ENCODE peak calls at places on chromosomes 13 and 19, in six cellular contexts. One of them, this sample, is unnamed.

GRCh38 chr13:100139822-100140221 is 50.9 kb downstream of the PCCA start:
- DNase-seq in stimulated activated CD4-positive, alpha-beta T cell treated with anti-CD3 and anti-CD28 coated beads, Interleukin-12 subunit alpha, Interleukin-12 subunit beta, amount 100 ng/mL, for 4 hours: no peak
- DNase-seq in body of pancreas: no peak
- DNase-seq in GM04504: no peak
- DNase-seq in T-helper 2 cell: no peak
- DNase-seq in progenitor cell of endocrine pancreas: no peak
- DNase-seq in this sample: no peak

GRCh38 chr13:39655041-39655568 is 357 bp upstream of the COG6 start:
- DNase-seq in T-helper 2 cell: no peak
- DNase-seq in GM04504: no peak
- DNase-seq in progenitor cell of endocrine pancreas: no peak
- DNase-seq in stimulated activated CD4-positive, alpha-beta T cell treated with anti-CD3 and anti-CD28 coated beads, Interleukin-12 subunit alpha, Interleukin-12 subunit beta, amount 100 ng/mL, for 4 hours: no peak
- DNase-seq in body of pancreas: no peak
- DNase-seq in this sample: no peak

GRCh38 chr13:41587490-41587889 is 130.1 kb downstream of the RGCC start:
- DNase-seq in GM04504: no peak
- DNase-seq in progenitor cell of endocrine pancreas: no peak
- DNase-seq in body of pancreas: no peak
- DNase-seq in stimulated activated CD4-positive, alpha-beta T cell treated with anti-CD3 and anti-CD28 coated beads, Interleukin-12 subunit alpha, Interleukin-12 subunit beta, amount 100 ng/mL, for 4 hours: no peak
- DNase-seq in T-helper 2 cell: peak
- DNase-seq in this sample: no peak

GRCh38 chr13:33590936-33591335 is 227.0 kb upstream of the RFC3 start:
- DNase-seq in progenitor cell of endocrine pancreas: no peak
- DNase-seq in body of pancreas: no peak
- DNase-seq in stimulated activated CD4-positive, alpha-beta T cell treated with anti-CD3 and anti-CD28 coated beads, Interleukin-12 subunit alpha, Interleukin-12 subunit beta, amount 100 ng/mL, for 4 hours: no peak
- DNase-seq in T-helper 2 cell: no peak
- DNase-seq in GM04504: no peak
- DNase-seq in this sample: no peak

GRCh38 chr19:33125929-33126388 is 6.0 kb upstream of the WDR88 start:
- DNase-seq in body of pancreas: peak
- DNase-seq in GM04504: peak
- DNase-seq in progenitor cell of endocrine pancreas: no peak
- DNase-seq in stimulated activated CD4-positive, alpha-beta T cell treated with anti-CD3 and anti-CD28 coated beads, Interleukin-12 subunit alpha, Interleukin-12 subunit beta, amount 100 ng/mL, for 4 hours: peak
- DNase-seq in T-helper 2 cell: no peak
- DNase-seq in this sample: no peak

GRCh38 chr19:17281391-17282304 is at the start of gene ANKLE1:
- DNase-seq in body of pancreas: no peak
- DNase-seq in progenitor cell of endocrine pancreas: no peak
- DNase-seq in GM04504: no peak
- DNase-seq in stimulated activated CD4-positive, alpha-beta T cell treated with anti-CD3 and anti-CD28 coated beads, Interleukin-12 subunit alpha, Interleukin-12 subunit beta, amount 100 ng/mL, for 4 hours: peak
- DNase-seq in T-helper 2 cell: no peak
- DNase-seq in this sample: no peak

GRCh38 chr19:12733369-12733896 is 1.1 kb downstream of the TRIR start:
- DNase-seq in progenitor cell of endocrine pancreas: no peak
- DNase-seq in T-helper 2 cell: no peak
- DNase-seq in stimulated activated CD4-positive, alpha-beta T cell treated with anti-CD3 and anti-CD28 coated beads, Interleukin-12 subunit alpha, Interleukin-12 subunit beta, amount 100 ng/mL, for 4 hours: peak
- DNase-seq in body of pancreas: peak
- DNase-seq in GM04504: no peak
- DNase-seq in this sample: no peak

GRCh38 chr19:32748497-32748896 is 28.9 kb downstream of the TDRD12 start:
- DNase-seq in GM04504: no peak
- DNase-seq in body of pancreas: no peak
- DNase-seq in stimulated activated CD4-positive, alpha-beta T cell treated with anti-CD3 and anti-CD28 coated beads, Interleukin-12 subunit alpha, Interleukin-12 subunit beta, amount 100 ng/mL, for 4 hours: no peak
- DNase-seq in T-helper 2 cell: no peak
- DNase-seq in progenitor cell of endocrine pancreas: no peak
- DNase-seq in this sample: no peak

GRCh38 chr19:1161716-1162115 is 12.4 kb downstream of the SBNO2 start:
- DNase-seq in body of pancreas: peak
- DNase-seq in T-helper 2 cell: no peak
- DNase-seq in GM04504: no peak
- DNase-seq in progenitor cell of endocrine pancreas: no peak
- DNase-seq in stimulated activated CD4-positive, alpha-beta T cell treated with anti-CD3 and anti-CD28 coated beads, Interleukin-12 subunit alpha, Interleukin-12 subunit beta, amount 100 ng/mL, for 4 hours: no peak
- DNase-seq in this sample: no peak

GRCh38 chr13:32079586-32079985 is 48.0 kb downstream of the FRY start:
- DNase-seq in progenitor cell of endocrine pancreas: no peak
- DNase-seq in stimulated activated CD4-positive, alpha-beta T cell treated with anti-CD3 and anti-CD28 coated beads, Interleukin-12 subunit alpha, Interleukin-12 subunit beta, amount 100 ng/mL, for 4 hours: no peak
- DNase-seq in T-helper 2 cell: no peak
- DNase-seq in GM04504: no peak
- DNase-seq in body of pancreas: no peak
- DNase-seq in this sample: no peak

GRCh38 chr13:41060723-41061074 is 610 bp upstream of the WBP4 start:
- DNase-seq in GM04504: no peak
- DNase-seq in progenitor cell of endocrine pancreas: peak
- DNase-seq in stimulated activated CD4-positive, alpha-beta T cell treated with anti-CD3 and anti-CD28 coated beads, Interleukin-12 subunit alpha, Interleukin-12 subunit beta, amount 100 ng/mL, for 4 hours: peak
- DNase-seq in body of pancreas: peak
- DNase-seq in T-helper 2 cell: peak
- DNase-seq in this sample: peak

GRCh38 chr13:105139048-105139379 is 1396.4 kb downstream of the EFNB2 start:
- DNase-seq in stimulated activated CD4-positive, alpha-beta T cell treated with anti-CD3 and anti-CD28 coated beads, Interleukin-12 subunit alpha, Interleukin-12 subunit beta, amount 100 ng/mL, for 4 hours: no peak
- DNase-seq in body of pancreas: no peak
- DNase-seq in progenitor cell of endocrine pancreas: no peak
- DNase-seq in T-helper 2 cell: no peak
- DNase-seq in GM04504: no peak
- DNase-seq in this sample: no peak

GRCh38 chr13:44692173-44692713 is 116.1 kb upstream of the TSC22D1 start:
- DNase-seq in body of pancreas: no peak
- DNase-seq in stimulated activated CD4-positive, alpha-beta T cell treated with anti-CD3 and anti-CD28 coated beads, Interleukin-12 subunit alpha, Interleukin-12 subunit beta, amount 100 ng/mL, for 4 hours: no peak
- DNase-seq in T-helper 2 cell: no peak
- DNase-seq in progenitor cell of endocrine pancreas: no peak
- DNase-seq in GM04504: no peak
- DNase-seq in this sample: no peak

GRCh38 chr13:48000559-48001126 is 430 bp downstream of the SUCLA2 start:
- DNase-seq in stimulated activated CD4-positive, alpha-beta T cell treated with anti-CD3 and anti-CD28 coated beads, Interleukin-12 subunit alpha, Interleukin-12 subunit beta, amount 100 ng/mL, for 4 hours: no peak
- DNase-seq in progenitor cell of endocrine pancreas: no peak
- DNase-seq in body of pancreas: peak
- DNase-seq in GM04504: no peak
- DNase-seq in T-helper 2 cell: no peak
- DNase-seq in this sample: no peak

GRCh38 chr13:99617474-99618255 is 116.4 kb downstream of the TM9SF2 start:
- DNase-seq in stimulated activated CD4-positive, alpha-beta T cell treated with anti-CD3 and anti-CD28 coated beads, Interleukin-12 subunit alpha, Interleukin-12 subunit beta, amount 100 ng/mL, for 4 hours: no peak
- DNase-seq in body of pancreas: no peak
- DNase-seq in progenitor cell of endocrine pancreas: peak
- DNase-seq in T-helper 2 cell: no peak
- DNase-seq in GM04504: no peak
- DNase-seq in this sample: no peak

GRCh38 chr13:50082426-50083283 is 67.4 kb downstream of the KCNRG start:
- DNase-seq in T-helper 2 cell: peak
- DNase-seq in GM04504: peak
- DNase-seq in stimulated activated CD4-positive, alpha-beta T cell treated with anti-CD3 and anti-CD28 coated beads, Interleukin-12 subunit alpha, Interleukin-12 subunit beta, amount 100 ng/mL, for 4 hours: peak
- DNase-seq in progenitor cell of endocrine pancreas: peak
- DNase-seq in body of pancreas: peak
- DNase-seq in this sample: no peak

GRCh38 chr19:5326986-5327623 is 13.5 kb downstream of the PTPRS start:
- DNase-seq in GM04504: no peak
- DNase-seq in progenitor cell of endocrine pancreas: no peak
- DNase-seq in body of pancreas: no peak
- DNase-seq in stimulated activated CD4-positive, alpha-beta T cell treated with anti-CD3 and anti-CD28 coated beads, Interleukin-12 subunit alpha, Interleukin-12 subunit beta, amount 100 ng/mL, for 4 hours: no peak
- DNase-seq in T-helper 2 cell: no peak
- DNase-seq in this sample: no peak

GRCh38 chr19:20124879-20125278 is 42.1 kb upstream of the ZNF486 start:
- DNase-seq in GM04504: no peak
- DNase-seq in body of pancreas: no peak
- DNase-seq in stimulated activated CD4-positive, alpha-beta T cell treated with anti-CD3 and anti-CD28 coated beads, Interleukin-12 subunit alpha, Interleukin-12 subunit beta, amount 100 ng/mL, for 4 hours: no peak
- DNase-seq in T-helper 2 cell: no peak
- DNase-seq in progenitor cell of endocrine pancreas: no peak
- DNase-seq in this sample: no peak

GRCh38 chr13:111398715-111399299 is 78.4 kb downstream of the TEX29 start:
- DNase-seq in stimulated activated CD4-positive, alpha-beta T cell treated with anti-CD3 and anti-CD28 coated beads, Interleukin-12 subunit alpha, Interleukin-12 subunit beta, amount 100 ng/mL, for 4 hours: no peak
- DNase-seq in GM04504: no peak
- DNase-seq in T-helper 2 cell: no peak
- DNase-seq in progenitor cell of endocrine pancreas: no peak
- DNase-seq in body of pancreas: no peak
- DNase-seq in this sample: no peak

GRCh38 chr19:47509973-47510372 is 4.9 kb downstream of the NAPA start:
- DNase-seq in T-helper 2 cell: no peak
- DNase-seq in stimulated activated CD4-positive, alpha-beta T cell treated with anti-CD3 and anti-CD28 coated beads, Interleukin-12 subunit alpha, Interleukin-12 subunit beta, amount 100 ng/mL, for 4 hours: no peak
- DNase-seq in progenitor cell of endocrine pancreas: no peak
- DNase-seq in GM04504: no peak
- DNase-seq in body of pancreas: peak
- DNase-seq in this sample: no peak

GRCh38 chr19:6475321-6476108 is 6.1 kb downstream of the DENND1C start:
- DNase-seq in progenitor cell of endocrine pancreas: no peak
- DNase-seq in T-helper 2 cell: no peak
- DNase-seq in body of pancreas: no peak
- DNase-seq in GM04504: no peak
- DNase-seq in stimulated activated CD4-positive, alpha-beta T cell treated with anti-CD3 and anti-CD28 coated beads, Interleukin-12 subunit alpha, Interleukin-12 subunit beta, amount 100 ng/mL, for 4 hours: no peak
- DNase-seq in this sample: no peak

GRCh38 chr13:48487968-48488367 is 44.9 kb downstream of the RCBTB2 start:
- DNase-seq in T-helper 2 cell: no peak
- DNase-seq in progenitor cell of endocrine pancreas: no peak
- DNase-seq in GM04504: no peak
- DNase-seq in body of pancreas: no peak
- DNase-seq in stimulated activated CD4-positive, alpha-beta T cell treated with anti-CD3 and anti-CD28 coated beads, Interleukin-12 subunit alpha, Interleukin-12 subunit beta, amount 100 ng/mL, for 4 hours: no peak
- DNase-seq in this sample: no peak

GRCh38 chr19:52270266-52270885 is 989 bp downstream of the ZNF766 start:
- DNase-seq in body of pancreas: peak
- DNase-seq in GM04504: peak
- DNase-seq in stimulated activated CD4-positive, alpha-beta T cell treated with anti-CD3 and anti-CD28 coated beads, Interleukin-12 subunit alpha, Interleukin-12 subunit beta, amount 100 ng/mL, for 4 hours: no peak
- DNase-seq in progenitor cell of endocrine pancreas: no peak
- DNase-seq in T-helper 2 cell: no peak
- DNase-seq in this sample: no peak

GRCh38 chr19:35040826-35041547 is 534 bp upstream of the HPN start:
- DNase-seq in GM04504: no peak
- DNase-seq in stimulated activated CD4-positive, alpha-beta T cell treated with anti-CD3 and anti-CD28 coated beads, Interleukin-12 subunit alpha, Interleukin-12 subunit beta, amount 100 ng/mL, for 4 hours: peak
- DNase-seq in body of pancreas: peak
- DNase-seq in progenitor cell of endocrine pancreas: peak
- DNase-seq in T-helper 2 cell: peak
- DNase-seq in this sample: no peak

GRCh38 chr13:48126944-48127814 is 32.3 kb upstream of the MED4 start:
- DNase-seq in progenitor cell of endocrine pancreas: no peak
- DNase-seq in T-helper 2 cell: peak
- DNase-seq in stimulated activated CD4-positive, alpha-beta T cell treated with anti-CD3 and anti-CD28 coated beads, Interleukin-12 subunit alpha, Interleukin-12 subunit beta, amount 100 ng/mL, for 4 hours: no peak
- DNase-seq in GM04504: peak
- DNase-seq in body of pancreas: peak
- DNase-seq in this sample: no peak

GRCh38 chr13:96159731-96160130 is 69.8 kb downstream of the HS6ST3 start:
- DNase-seq in GM04504: no peak
- DNase-seq in stimulated activated CD4-positive, alpha-beta T cell treated with anti-CD3 and anti-CD28 coated beads, Interleukin-12 subunit alpha, Interleukin-12 subunit beta, amount 100 ng/mL, for 4 hours: no peak
- DNase-seq in T-helper 2 cell: no peak
- DNase-seq in progenitor cell of endocrine pancreas: no peak
- DNase-seq in body of pancreas: no peak
- DNase-seq in this sample: no peak

GRCh38 chr19:39372941-39373340 is 18.0 kb downstream of the PAF1 start:
- DNase-seq in body of pancreas: no peak
- DNase-seq in progenitor cell of endocrine pancreas: no peak
- DNase-seq in stimulated activated CD4-positive, alpha-beta T cell treated with anti-CD3 and anti-CD28 coated beads, Interleukin-12 subunit alpha, Interleukin-12 subunit beta, amount 100 ng/mL, for 4 hours: no peak
- DNase-seq in T-helper 2 cell: no peak
- DNase-seq in GM04504: peak
- DNase-seq in this sample: no peak

This sample was measured in brain pericyte.